ENCODE peak calls at places on chromosomes 11 and 22, in four cellular contexts. M is A549, A is K562, X is HepG2. H is an unnamed sample.

GRCh38 chr11:76524461-76524860 is 79.6 kb downstream of the EMSY start:
- DNase-seq in M (no peak), A (no peak), X (peak; percentile 36), H (peak; percentile 54)

GRCh38 chr11:93497575-93497974 is 45.6 kb downstream of the SMCO4 start:
- DNase-seq in A (no peak), X (no peak), M (no peak), H (no peak)

GRCh38 chr22:25853501-25853900 is 111.5 kb downstream of the MYO18B start:
- DNase-seq in X (no peak), A (peak; percentile 39), M (no peak), H (no peak)

GRCh38 chr11:62482753-62483152 is 63.9 kb downstream of the AHNAK start:
- DNase-seq in M (no peak), A (no peak), X (no peak), H (no peak)

GRCh38 chr11:35418847-35419712 is at the start of gene SLC1A2:
- DNase-seq in X (no peak), A (no peak), M (peak; percentile 19), H (peak; percentile 19)

GRCh38 chr11:27847496-27847895 is 147.2 kb upstream of the BDNF start:
- DNase-seq in M (no peak), X (no peak), A (no peak), H (peak; percentile 14)

GRCh38 chr22:49999063-49999900 is 13.3 kb downstream of the IL17REL start:
- DNase-seq in A (peak; percentile 91), X (no peak), M (no peak), H (no peak)

GRCh38 chr11:898160-898517 is 12.5 kb downstream of the CHID1 start:
- DNase-seq in A (no peak), M (peak; percentile 36), X (peak; percentile 27), H (peak; percentile 11)

GRCh38 chr11:74035264-74035663 is 26.4 kb upstream of the UCP3 start:
- DNase-seq in X (no peak), M (no peak), A (no peak), H (peak; percentile 72)

GRCh38 chr11:71499546-71499945 is 27.5 kb upstream of the KRTAP5-7 start:
- DNase-seq in X (no peak), M (no peak), A (no peak), H (no peak)

GRCh38 chr11:20197881-20198280 is 37.6 kb upstream of the DBX1 start:
- DNase-seq in M (no peak), X (no peak), A (no peak), H (no peak)

GRCh38 chr11:120424970-120425332 is 86.6 kb upstream of the GRIK4 start:
- DNase-seq in X (no peak), A (no peak), M (no peak), H (no peak)
- TF ChIP-seq MAZ in X (no peak), A (no peak), M (no peak), H (no peak)

DNA sequence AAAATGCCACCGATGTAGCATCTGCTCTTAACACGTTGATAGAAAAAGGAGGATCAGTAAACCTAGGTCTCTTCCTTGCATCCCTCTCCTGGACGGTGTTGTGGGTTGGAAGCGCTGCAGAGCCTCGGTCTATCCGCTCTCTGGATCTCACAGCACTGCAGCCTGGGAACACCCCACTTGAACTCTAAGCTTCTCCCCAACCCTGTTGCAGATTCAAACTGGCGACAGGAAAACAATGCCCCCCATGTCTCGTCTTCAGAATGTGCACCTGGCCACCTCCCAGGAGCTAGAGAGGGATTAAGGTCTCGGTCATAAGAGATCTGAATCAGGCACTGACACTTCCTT is 458 bp downstream of the TMEM218 start:
- DNase-seq in X (peak; percentile 21), M (no peak), A (peak; percentile 19), H (no peak)
- TF ChIP-seq MAZ in X (no peak), M (no peak), A (no peak), H (no peak)

GRCh38 chr11:120339394-120339890 is 3.2 kb downstream of the ARHGEF12 start:
- DNase-seq in X (peak; percentile 40), M (no peak), A (peak; percentile 67), H (peak; percentile 43)
- TF ChIP-seq MAZ in X (no peak), M (no peak), A (no peak), H (no peak)

DNA sequence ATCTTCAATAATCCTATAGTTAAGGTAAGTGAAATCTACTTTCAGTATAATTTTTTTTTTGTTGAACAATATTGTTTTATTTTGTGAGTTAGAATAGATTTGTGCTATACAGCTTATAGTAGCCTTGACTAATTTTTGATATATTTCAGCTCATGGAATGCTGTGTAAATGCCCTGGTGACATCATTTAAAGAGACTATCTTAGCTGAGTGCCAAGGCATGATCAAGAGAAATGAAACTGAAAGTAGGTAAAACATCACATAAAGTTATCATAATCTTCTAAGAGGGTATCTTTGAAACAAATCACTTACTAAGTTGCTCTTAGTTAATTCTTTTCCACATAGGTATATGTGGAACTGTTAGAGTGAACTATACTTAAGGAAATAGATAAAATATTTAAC is 51.4 kb upstream of the ACAT1 start:
- DNase-seq in X (no peak), M (no peak), A (no peak), H (peak; percentile 75)
- TF ChIP-seq MAZ in X (no peak), M (no peak), A (no peak), H (no peak)

DNA sequence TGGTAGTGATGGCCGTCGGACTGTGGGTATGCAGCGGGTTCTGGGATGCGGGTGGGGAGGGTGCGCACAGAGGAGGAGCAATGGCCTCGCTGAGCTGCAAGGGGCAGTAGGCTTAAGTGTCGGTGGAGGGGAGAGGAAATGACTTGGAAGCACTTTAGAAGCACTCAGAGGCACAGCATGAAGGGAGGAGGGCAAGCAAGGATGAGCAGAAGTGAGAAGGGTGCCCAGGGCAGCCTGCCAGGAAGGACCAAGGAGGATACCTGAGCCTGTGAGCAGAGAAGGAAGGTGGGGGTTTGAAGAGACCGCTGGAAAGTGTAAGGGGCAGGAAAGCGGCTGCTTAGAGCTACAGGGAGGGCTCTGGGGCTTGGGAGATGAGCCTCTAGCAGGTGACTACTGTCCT is 330 bp downstream of the SLC5A1 start:
- DNase-seq in M (no peak), X (no peak), A (no peak), H (no peak)
- TF ChIP-seq MAZ in M (no peak), X (no peak), A (no peak), H (no peak)

GRCh38 chr22:35811670-35812069 is 94.0 kb downstream of the APOL5 start:
- DNase-seq in A (no peak), M (no peak), X (no peak), H (no peak)

GRCh38 chr22:35805466-35805865 is 87.8 kb downstream of the APOL5 start:
- DNase-seq in A (no peak), X (no peak), M (no peak), H (no peak)

GRCh38 chr22:35804421-35804820 is 86.7 kb downstream of the APOL5 start:
- DNase-seq in X (no peak), M (no peak), A (no peak), H (no peak)

GRCh38 chr22:35809816-35810215 is 92.1 kb downstream of the APOL5 start:
- DNase-seq in X (peak; percentile 70), M (no peak), A (no peak), H (no peak)

DNA sequence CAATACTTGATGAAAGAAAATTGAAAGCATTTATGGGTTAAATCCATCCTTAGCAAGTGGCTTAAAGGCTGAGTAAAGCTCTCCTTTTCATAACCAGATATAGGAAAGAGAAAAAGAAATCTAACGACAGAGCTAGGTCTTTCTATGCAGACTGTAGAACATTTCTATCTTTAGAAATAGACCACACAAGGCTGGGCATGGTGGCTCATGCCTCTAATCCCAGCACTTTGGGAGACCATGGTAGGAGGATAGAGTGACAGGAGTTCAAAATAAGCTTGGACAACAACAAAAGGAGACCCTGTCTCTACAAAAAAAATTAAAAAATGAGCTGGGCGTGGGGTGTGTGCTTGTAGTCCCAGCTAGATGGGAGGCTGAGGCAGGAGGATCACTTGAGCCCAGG is 90.7 kb downstream of the APOL5 start:
- DNase-seq in X (no peak), M (no peak), A (no peak), H (no peak)
- TF ChIP-seq MAZ in X (no peak), M (no peak), A (no peak), H (no peak)

GRCh38 chr11:134949121-134949591 is 537.1 kb upstream of the B3GAT1 start:
- DNase-seq in A (no peak), M (no peak), X (peak; percentile 35), H (peak; percentile 77)
- TF ChIP-seq MAZ in A (no peak), M (no peak), X (no peak), H (no peak)

GRCh38 chr11:118295834-118296454 is 8.6 kb upstream of the CD3E start:
- DNase-seq in M (no peak), X (peak; percentile 28), A (no peak), H (peak; percentile 12)

GRCh38 chr11:118295199-118295598 is 9.3 kb upstream of the CD3E start:
- DNase-seq in M (no peak), X (no peak), A (no peak), H (no peak)

GRCh38 chr11:118291453-118291852 is 13.1 kb upstream of the CD3E start:
- DNase-seq in M (no peak), A (no peak), X (no peak), H (no peak)

GRCh38 chr11:118290923-118291322 is 13.6 kb upstream of the CD3E start:
- DNase-seq in M (peak; percentile 18), A (no peak), X (peak; percentile 74), H (no peak)

DNA sequence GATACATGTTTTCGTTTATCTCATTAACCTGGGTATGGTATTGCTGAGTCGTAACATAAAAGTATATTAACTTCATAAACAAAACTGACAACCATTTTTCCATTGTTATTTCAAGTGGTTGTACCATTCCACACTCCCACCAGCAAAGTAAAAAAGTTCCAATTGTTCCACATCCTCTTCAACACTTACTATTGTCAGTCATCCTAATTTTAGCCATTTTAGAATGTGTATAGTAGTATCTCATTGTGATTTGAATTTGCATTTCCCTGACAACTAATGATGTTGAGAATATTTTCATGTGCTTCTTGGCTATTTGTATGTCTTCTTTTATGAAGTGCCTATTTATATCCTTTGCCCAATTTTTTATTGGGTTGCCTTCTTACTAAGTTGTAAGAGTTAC is 10.5 kb upstream of the CD3E start:
- DNase-seq in A (no peak), M (no peak), X (no peak), H (no peak)
- TF ChIP-seq MAZ in A (no peak), M (no peak), X (no peak), H (no peak)

DNA sequence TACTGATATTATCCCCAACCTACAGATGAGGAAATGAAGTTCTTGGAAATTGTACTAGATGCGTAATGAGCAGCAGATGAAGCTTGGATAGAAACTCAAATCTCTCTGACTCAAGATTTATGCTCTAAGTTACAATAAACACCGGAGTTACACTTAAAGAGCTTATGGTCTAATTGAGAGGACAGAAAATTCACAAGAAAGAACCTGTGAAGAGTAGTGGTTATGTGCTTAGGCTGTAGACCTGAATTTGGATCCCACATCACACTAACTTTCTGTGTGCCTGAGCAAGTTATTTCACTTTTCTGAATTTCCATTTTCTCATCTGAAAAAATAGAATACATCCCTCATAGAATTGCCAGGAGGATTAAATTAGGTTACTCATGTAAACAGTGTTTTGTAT is 58.5 kb downstream of the FLI1 start:
- DNase-seq in A (no peak), X (no peak), M (no peak), H (no peak)
- TF ChIP-seq MAZ in A (no peak), X (no peak), M (no peak), H (no peak)

H was measured in IMR-90.